ENCODE peak calls at places on chromosomes 4 and X, in ten cellular contexts. J is Right ventricle myocardium inferior; M is NCI-H1092 treated with DMSO at 0.1 percent for 48 hours; E is AG08396; Z is globus pallidus; D is EH; B is CD8-positive, alpha-beta T cell; K is NCI-H1694; Q is ELF-1; U is Daoy. V is an unnamed sample.
A peak's percentile ranks its signal among the peaks of the same experiment; 100 is the strongest.

GRCh38 chr4:83054928-83055327 is 19.9 kb downstream of the COPS4 start:
- DNase-seq in M (no peak), E (no peak), Q (no peak), J (no peak), D (peak; percentile 39), K (no peak), U (no peak), Z (no peak), B (no peak), V (peak; percentile 30)

GRCh38 chr4:779555-779954 is 46.4 kb downstream of the CPLX1 start:
- DNase-seq in J (no peak), K (no peak), M (no peak), B (no peak), U (no peak), D (no peak), Q (no peak), Z (no peak), E (no peak), V (no peak)

GRCh38 chr4:19074061-19074460 is 1052.5 kb upstream of the LCORL start:
- DNase-seq in E (no peak), U (no peak), Q (no peak), B (no peak), D (no peak), K (no peak), M (no peak), J (no peak), Z (no peak), V (peak; percentile 24)

GRCh38 chrX:42378857-42379256 is 399.1 kb downstream of the PPP1R2C start:
- DNase-seq in Q (no peak), J (no peak), Z (no peak), K (no peak), B (no peak), E (no peak), M (no peak), D (no peak), U (no peak), V (no peak)

GRCh38 chr4:153152453-153153338 is 51.5 kb upstream of the TRIM2 start:
- DNase-seq in J (peak; percentile 76), U (peak; percentile 23), E (peak; percentile 20), Z (peak; percentile 61), Q (peak; percentile 65), D (peak; percentile 38), B (peak; percentile 57), M (peak; percentile 91), K (peak; percentile 52), V (peak; percentile 92)

GRCh38 chrX:71160475-71160874 is 15.8 kb downstream of the NLGN3 start:
- DNase-seq in J (no peak), M (no peak), Z (no peak), E (no peak), B (no peak), U (no peak), Q (no peak), D (no peak), K (no peak), V (no peak)

GRCh38 chr4:65241257-65241997 is 428.9 kb downstream of the EPHA5 start:
- DNase-seq in U (peak; percentile 5), D (no peak), E (no peak), J (peak; percentile 56), Q (no peak), M (no peak), B (no peak), Z (no peak), K (peak; percentile 21), V (no peak)

GRCh38 chrX:147897117-147897516 is 14.6 kb upstream of the FMR1 start:
- DNase-seq in J (no peak), E (no peak), B (no peak), Q (no peak), Z (no peak), D (no peak), U (no peak), M (no peak), K (no peak), V (no peak)

GRCh38 chrX:38192007-38192625 is 28.6 kb downstream of the SRPX start:
- DNase-seq in Q (peak; percentile 11), D (peak; percentile 38), Z (no peak), U (peak; percentile 25), J (peak; percentile 35), K (peak; percentile 44), E (peak; percentile 18), B (no peak), M (peak; percentile 15), V (no peak)

GRCh38 chr4:3800351-3800750 is 34.2 kb downstream of the ADRA2C start:
- DNase-seq in J (peak; percentile 35), K (no peak), M (no peak), E (no peak), B (no peak), Z (no peak), D (no peak), Q (no peak), U (no peak), V (no peak)

GRCh38 chr4:82899339-82899738 is 1.2 kb upstream of the THAP9 start:
- DNase-seq in E (no peak), M (no peak), D (no peak), B (no peak), K (no peak), Z (no peak), U (no peak), J (no peak), Q (no peak), V (no peak)

GRCh38 chr4:181528570-181529184 is 714.5 kb upstream of the TENM3 start:
- DNase-seq in K (peak; percentile 8), B (no peak), Q (peak; percentile 84), U (peak; percentile 74), M (peak; percentile 76), E (peak; percentile 17), J (no peak), D (peak; percentile 73), Z (peak; percentile 46), V (peak; percentile 80)